ENCODE peak calls at places on chromosomes 7 and 10, in four cellular contexts. One of them, this sample, is unnamed.

GRCh38 chr7:149205690-149206381 is 10.5 kb downstream of the ZNF282 start:
- DNase-seq in MM.1S: no peak
- DNase-seq in WTC11: no peak
- DNase-seq in SK-N-SH: no peak
- DNase-seq in this sample: no peak

GRCh38 chr10:74104996-74105395 is 45.6 kb downstream of the AP3M1 start:
- DNase-seq in MM.1S: no peak
- DNase-seq in WTC11: no peak
- DNase-seq in SK-N-SH: no peak
- DNase-seq in this sample: no peak

GRCh38 chr7:8637322-8637721 is 203.9 kb downstream of the NXPH1 start:
- DNase-seq in MM.1S: peak
- DNase-seq in WTC11: no peak
- DNase-seq in SK-N-SH: no peak
- DNase-seq in this sample: no peak

GRCh38 chr10:30178565-30178964 is 119.2 kb upstream of the JCAD start:
- DNase-seq in MM.1S: no peak
- DNase-seq in WTC11: no peak
- DNase-seq in SK-N-SH: no peak
- DNase-seq in this sample: no peak

GRCh38 chr7:43735802-43736603 is 6.7 kb upstream of the COA1 start:
- DNase-seq in MM.1S: no peak
- DNase-seq in WTC11: no peak
- DNase-seq in SK-N-SH: no peak
- DNase-seq in this sample: no peak

GRCh38 chr10:46033602-46034011 is 3.2 kb upstream of the NCOA4 start:
- DNase-seq in MM.1S: no peak
- DNase-seq in WTC11: no peak
- DNase-seq in SK-N-SH: no peak
- DNase-seq in this sample: peak

GRCh38 chr10:77378950-77379349 is 258.7 kb downstream of the KCNMA1 start:
- DNase-seq in MM.1S: no peak
- DNase-seq in WTC11: no peak
- DNase-seq in SK-N-SH: no peak
- DNase-seq in this sample: no peak

GRCh38 chr7:52955522-52955921 is 79.9 kb upstream of the POM121L12 start:
- DNase-seq in MM.1S: no peak
- DNase-seq in WTC11: no peak
- DNase-seq in SK-N-SH: peak
- DNase-seq in this sample: no peak

GRCh38 chr7:44607141-44608068 is 978 bp downstream of the OGDH start:
- DNase-seq in MM.1S: no peak
- DNase-seq in WTC11: no peak
- DNase-seq in SK-N-SH: no peak
- DNase-seq in this sample: no peak

GRCh38 chr7:97697396-97697795 is 34.5 kb upstream of the TAC1 start:
- DNase-seq in MM.1S: no peak
- DNase-seq in WTC11: no peak
- DNase-seq in SK-N-SH: no peak
- DNase-seq in this sample: no peak

GRCh38 chr10:101938316-101939272 is 95.0 kb upstream of the KCNIP2 start:
- DNase-seq in MM.1S: no peak
- DNase-seq in WTC11: no peak
- DNase-seq in SK-N-SH: no peak
- DNase-seq in this sample: peak

GRCh38 chr10:28300027-28300426 is 2.8 kb downstream of the MPP7 start:
- DNase-seq in MM.1S: no peak
- DNase-seq in WTC11: no peak
- DNase-seq in SK-N-SH: no peak
- DNase-seq in this sample: peak

GRCh38 chr10:35025916-35026315 is 64.2 kb downstream of the CUL2 start:
- DNase-seq in MM.1S: no peak
- DNase-seq in WTC11: no peak
- DNase-seq in SK-N-SH: no peak
- DNase-seq in this sample: peak

GRCh38 chr10:2037966-2038493 is 300.7 kb upstream of the ADARB2 start:
- DNase-seq in MM.1S: no peak
- DNase-seq in WTC11: no peak
- DNase-seq in SK-N-SH: no peak
- DNase-seq in this sample: peak

GRCh38 chr10:71015674-71016073 is 127.3 kb upstream of the PCBD1 start:
- DNase-seq in MM.1S: no peak
- DNase-seq in WTC11: no peak
- DNase-seq in SK-N-SH: no peak
- DNase-seq in this sample: no peak

GRCh38 chr7:132907380-132907940 is 174.4 kb downstream of the CHCHD3 start:
- DNase-seq in MM.1S: no peak
- DNase-seq in WTC11: no peak
- DNase-seq in SK-N-SH: no peak
- DNase-seq in this sample: no peak

GRCh38 chr7:41828911-41829310 is 126.0 kb upstream of the INHBA start:
- DNase-seq in MM.1S: no peak
- DNase-seq in WTC11: no peak
- DNase-seq in SK-N-SH: no peak
- DNase-seq in this sample: no peak

GRCh38 chr10:107067843-107068242 is 96.7 kb downstream of the SORCS1 start:
- DNase-seq in MM.1S: no peak
- DNase-seq in WTC11: no peak
- DNase-seq in SK-N-SH: no peak
- DNase-seq in this sample: no peak

GRCh38 chr10:33860994-33861393 is 526.5 kb upstream of the NRP1 start:
- DNase-seq in MM.1S: no peak
- DNase-seq in WTC11: no peak
- DNase-seq in SK-N-SH: no peak
- DNase-seq in this sample: no peak

GRCh38 chr10:28949005-28950004 is 272.0 kb downstream of the BAMBI start:
- DNase-seq in MM.1S: no peak
- DNase-seq in WTC11: no peak
- DNase-seq in SK-N-SH: no peak
- DNase-seq in this sample: no peak

GRCh38 chr10:13865758-13866491 is 279.2 kb downstream of the PRPF18 start:
- DNase-seq in MM.1S: no peak
- DNase-seq in WTC11: no peak
- DNase-seq in SK-N-SH: no peak
- DNase-seq in this sample: peak

GRCh38 chr10:72331575-72332422 is 22.9 kb downstream of the DNAJB12 start:
- DNase-seq in MM.1S: peak
- DNase-seq in WTC11: peak
- DNase-seq in SK-N-SH: peak
- DNase-seq in this sample: peak

GRCh38 chr7:27179030-27179429 is 4.9 kb upstream of the HOXA10 start:
- DNase-seq in MM.1S: no peak
- DNase-seq in WTC11: no peak
- DNase-seq in SK-N-SH: no peak
- DNase-seq in this sample: no peak

GRCh38 chr7:138934861-138935260 is 46.3 kb downstream of the KIAA1549 start:
- DNase-seq in MM.1S: no peak
- DNase-seq in WTC11: no peak
- DNase-seq in SK-N-SH: peak
- DNase-seq in this sample: peak

GRCh38 chr7:74097937-74098614 is 14.5 kb downstream of the LIMK1 start:
- DNase-seq in MM.1S: no peak
- DNase-seq in WTC11: no peak
- DNase-seq in SK-N-SH: peak
- DNase-seq in this sample: peak

GRCh38 chr10:110433740-110434139 is 64.0 kb upstream of the DUSP5 start:
- DNase-seq in MM.1S: no peak
- DNase-seq in WTC11: peak
- DNase-seq in SK-N-SH: no peak
- DNase-seq in this sample: no peak

GRCh38 chr10:29811751-29812427 is 177.1 kb upstream of the SVIL start:
- DNase-seq in MM.1S: no peak
- DNase-seq in WTC11: no peak
- DNase-seq in SK-N-SH: peak
- DNase-seq in this sample: peak

GRCh38 chr7:7709263-7709662 is 9.1 kb downstream of the RPA3 start:
- DNase-seq in MM.1S: no peak
- DNase-seq in WTC11: no peak
- DNase-seq in SK-N-SH: no peak
- DNase-seq in this sample: no peak

GRCh38 chr10:50637003-50637579 is 13.3 kb upstream of the SGMS1 start:
- DNase-seq in MM.1S: peak
- DNase-seq in WTC11: no peak
- DNase-seq in SK-N-SH: no peak
- DNase-seq in this sample: peak

GRCh38 chr7:90766814-90767564 is 170.9 kb downstream of the CDK14 start:
- DNase-seq in MM.1S: no peak
- DNase-seq in WTC11: no peak
- DNase-seq in SK-N-SH: peak
- DNase-seq in this sample: peak

GRCh38 chr7:140005754-140006503 is 56.8 kb downstream of the PARP12 start:
- DNase-seq in MM.1S: no peak
- DNase-seq in WTC11: peak
- DNase-seq in SK-N-SH: no peak
- DNase-seq in this sample: no peak

DNA sequence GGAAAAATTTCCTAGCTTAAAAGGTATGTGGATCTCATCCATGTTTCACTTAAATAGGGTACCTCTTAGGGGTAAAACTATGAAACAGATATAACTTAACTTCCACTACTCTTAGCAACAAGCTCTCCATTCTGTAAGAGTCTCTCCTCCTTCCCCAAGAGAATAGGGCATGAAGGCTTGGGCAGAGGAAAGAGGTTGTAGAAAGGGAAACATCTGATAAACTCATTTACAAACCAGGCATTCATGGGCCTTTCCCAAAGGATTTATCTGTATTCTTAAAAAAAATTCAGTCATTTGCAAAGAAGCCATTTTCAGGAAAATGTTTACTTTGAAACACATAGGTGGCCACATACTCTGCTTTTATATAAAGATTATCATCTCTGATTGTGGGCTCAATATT is 82.7 kb downstream of the SEMA3A start:
- DNase-seq in MM.1S: no peak
- DNase-seq in WTC11: no peak
- DNase-seq in SK-N-SH: no peak
- DNase-seq in this sample: no peak
- TF ChIP-seq CTCF in MM.1S: no peak
- TF ChIP-seq CTCF in WTC11: no peak
- TF ChIP-seq CTCF in SK-N-SH: no peak
- TF ChIP-seq CTCF in this sample: no peak

GRCh38 chr10:126372359-126372758 is 15.9 kb downstream of the ADAM12 start:
- DNase-seq in MM.1S: no peak
- DNase-seq in WTC11: no peak
- DNase-seq in SK-N-SH: no peak
- DNase-seq in this sample: no peak

GRCh38 chr10:126375299-126375698 is 13.0 kb downstream of the ADAM12 start:
- DNase-seq in MM.1S: no peak
- DNase-seq in WTC11: no peak
- DNase-seq in SK-N-SH: no peak
- DNase-seq in this sample: no peak

GRCh38 chr10:126373982-126374381 is 14.3 kb downstream of the ADAM12 start:
- DNase-seq in MM.1S: no peak
- DNase-seq in WTC11: no peak
- DNase-seq in SK-N-SH: no peak
- DNase-seq in this sample: no peak

GRCh38 chr10:126374435-126374834 is 13.8 kb downstream of the ADAM12 start:
- DNase-seq in MM.1S: no peak
- DNase-seq in WTC11: no peak
- DNase-seq in SK-N-SH: no peak
- DNase-seq in this sample: no peak

DNA sequence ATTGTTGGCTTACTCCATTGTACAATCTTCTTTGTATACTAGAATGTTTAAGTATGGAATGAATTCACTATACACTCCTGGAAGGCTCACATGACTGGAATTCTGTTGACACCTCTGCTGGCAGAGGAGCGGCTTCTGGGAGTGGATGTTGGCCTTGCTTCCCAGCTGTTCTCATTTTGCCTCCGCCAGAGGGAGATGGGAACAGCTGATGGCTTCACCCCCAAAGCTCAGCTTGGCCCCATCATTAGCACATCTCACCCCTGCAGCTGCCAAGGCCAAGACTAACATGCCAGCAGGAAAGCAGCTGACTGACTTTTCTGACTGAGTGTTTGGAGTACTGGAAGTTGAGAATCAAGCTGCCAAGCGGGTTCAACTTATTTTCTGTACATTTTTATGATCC is 15.1 kb downstream of the ADAM12 start:
- DNase-seq in MM.1S: no peak
- DNase-seq in WTC11: no peak
- DNase-seq in SK-N-SH: no peak
- DNase-seq in this sample: no peak
- TF ChIP-seq CTCF in MM.1S: no peak
- TF ChIP-seq CTCF in WTC11: no peak
- TF ChIP-seq CTCF in SK-N-SH: no peak
- TF ChIP-seq CTCF in this sample: no peak

DNA sequence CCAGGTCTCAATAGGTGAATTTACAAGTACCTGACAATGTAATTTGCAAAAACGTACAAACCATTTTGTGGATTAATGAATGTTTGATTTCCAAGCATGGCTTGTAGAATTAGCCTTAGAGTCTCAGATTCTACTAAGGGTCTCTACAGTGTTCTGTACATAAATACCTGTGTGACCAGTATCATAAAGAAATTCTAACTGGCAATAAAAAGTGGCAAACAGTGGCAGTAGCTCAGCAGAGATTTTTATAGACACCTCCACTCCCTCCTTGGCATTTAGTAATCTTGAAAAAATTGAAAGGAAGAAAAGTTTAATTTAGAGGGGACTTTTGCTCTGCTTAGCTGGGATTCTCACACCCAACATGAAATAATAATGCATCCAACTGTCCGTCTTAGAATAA is 220.8 kb downstream of the POU6F2 start:
- DNase-seq in MM.1S: no peak
- DNase-seq in WTC11: no peak
- DNase-seq in SK-N-SH: no peak
- DNase-seq in this sample: no peak
- TF ChIP-seq CTCF in MM.1S: no peak
- TF ChIP-seq CTCF in WTC11: no peak
- TF ChIP-seq CTCF in SK-N-SH: no peak
- TF ChIP-seq CTCF in this sample: no peak

GRCh38 chr10:119023553-119023868 is 6.0 kb upstream of the NANOS1 start:
- DNase-seq in MM.1S: no peak
- DNase-seq in WTC11: no peak
- DNase-seq in SK-N-SH: no peak
- DNase-seq in this sample: no peak

GRCh38 chr10:119026301-119027110 is 3.0 kb upstream of the NANOS1 start:
- DNase-seq in MM.1S: no peak
- DNase-seq in WTC11: no peak
- DNase-seq in SK-N-SH: no peak
- DNase-seq in this sample: no peak

GRCh38 chr10:119024882-119025281 is 4.6 kb upstream of the NANOS1 start:
- DNase-seq in MM.1S: no peak
- DNase-seq in WTC11: no peak
- DNase-seq in SK-N-SH: peak
- DNase-seq in this sample: no peak

GRCh38 chr10:119025776-119026175 is 3.7 kb upstream of the NANOS1 start:
- DNase-seq in MM.1S: no peak
- DNase-seq in WTC11: no peak
- DNase-seq in SK-N-SH: no peak
- DNase-seq in this sample: no peak

DNA sequence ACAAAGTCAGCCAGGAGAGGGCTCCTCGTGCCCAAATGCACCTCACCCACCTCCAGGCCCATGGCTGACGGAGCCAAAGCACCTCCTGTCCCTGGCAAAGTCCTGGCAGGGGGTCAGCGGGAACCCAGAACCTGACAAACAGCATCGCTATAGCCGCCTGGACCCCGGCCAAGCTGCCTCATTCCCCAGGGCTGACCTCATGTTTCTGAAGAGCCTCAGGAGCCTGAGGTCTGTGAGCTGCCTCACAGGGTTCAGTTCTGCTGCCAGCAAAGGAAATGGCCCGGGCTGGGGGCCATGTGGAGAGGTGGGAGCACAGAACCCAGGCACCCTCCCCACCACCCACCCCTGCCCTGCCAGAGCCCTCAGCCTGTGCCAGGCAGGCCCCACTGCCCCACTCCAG is 4.2 kb upstream of the NANOS1 start:
- DNase-seq in MM.1S: no peak
- DNase-seq in WTC11: no peak
- DNase-seq in SK-N-SH: peak
- DNase-seq in this sample: peak
- TF ChIP-seq CTCF in MM.1S: no peak
- TF ChIP-seq CTCF in WTC11: no peak
- TF ChIP-seq CTCF in SK-N-SH: no peak
- TF ChIP-seq CTCF in this sample: no peak